ENCODE peak calls at places on chromosome 17, in eight cellular contexts. One of them, this sample, is unnamed.

GRCh38 chr17:41619162-41619933 is 5.0 kb downstream of the KRT17 start:
- DNase-seq in endodermal cell: peak
- DNase-seq in stimulated activated CD8-positive, alpha-beta memory T cell treated with anti-CD3 and anti-CD28 coated beads, Interleukin-7, amount 100 ng/mL, for 24 hours: no peak
- DNase-seq in activated CD8-positive, alpha-beta T cell treated with anti-CD3 and anti-CD28 coated beads for 36 hours: no peak
- DNase-seq in glutamatergic neuron: peak
- DNase-seq in M059J: no peak
- DNase-seq in CD14-positive monocyte: peak
- DNase-seq in NCI-H524: no peak
- DNase-seq in this sample: no peak

GRCh38 chr17:7790150-7790549 is 43.9 kb upstream of the KDM6B start:
- DNase-seq in endodermal cell: no peak
- DNase-seq in stimulated activated CD8-positive, alpha-beta memory T cell treated with anti-CD3 and anti-CD28 coated beads, Interleukin-7, amount 100 ng/mL, for 24 hours: no peak
- DNase-seq in glutamatergic neuron: no peak
- DNase-seq in M059J: no peak
- DNase-seq in CD14-positive monocyte: no peak
- DNase-seq in activated CD8-positive, alpha-beta T cell treated with anti-CD3 and anti-CD28 coated beads for 36 hours: no peak
- DNase-seq in NCI-H524: no peak
- DNase-seq in this sample: no peak

GRCh38 chr17:73644145-73645049 is at the start of gene SDK2:
- DNase-seq in NCI-H524: peak
- DNase-seq in endodermal cell: peak
- DNase-seq in stimulated activated CD8-positive, alpha-beta memory T cell treated with anti-CD3 and anti-CD28 coated beads, Interleukin-7, amount 100 ng/mL, for 24 hours: no peak
- DNase-seq in glutamatergic neuron: peak
- DNase-seq in CD14-positive monocyte: no peak
- DNase-seq in activated CD8-positive, alpha-beta T cell treated with anti-CD3 and anti-CD28 coated beads for 36 hours: no peak
- DNase-seq in M059J: no peak
- DNase-seq in this sample: no peak

GRCh38 chr17:61658183-61658582 is 67.2 kb upstream of the NACA2 start:
- DNase-seq in stimulated activated CD8-positive, alpha-beta memory T cell treated with anti-CD3 and anti-CD28 coated beads, Interleukin-7, amount 100 ng/mL, for 24 hours: no peak
- DNase-seq in endodermal cell: no peak
- DNase-seq in glutamatergic neuron: no peak
- DNase-seq in NCI-H524: no peak
- DNase-seq in M059J: no peak
- DNase-seq in CD14-positive monocyte: no peak
- DNase-seq in activated CD8-positive, alpha-beta T cell treated with anti-CD3 and anti-CD28 coated beads for 36 hours: no peak
- DNase-seq in this sample: no peak

GRCh38 chr17:80704381-80704819 is 159.8 kb downstream of the RPTOR start:
- DNase-seq in M059J: peak
- DNase-seq in stimulated activated CD8-positive, alpha-beta memory T cell treated with anti-CD3 and anti-CD28 coated beads, Interleukin-7, amount 100 ng/mL, for 24 hours: no peak
- DNase-seq in endodermal cell: no peak
- DNase-seq in NCI-H524: no peak
- DNase-seq in glutamatergic neuron: no peak
- DNase-seq in CD14-positive monocyte: no peak
- DNase-seq in activated CD8-positive, alpha-beta T cell treated with anti-CD3 and anti-CD28 coated beads for 36 hours: no peak
- DNase-seq in this sample: no peak

GRCh38 chr17:10699861-10700260 is 2.5 kb downstream of the ADPRM start:
- DNase-seq in endodermal cell: no peak
- DNase-seq in glutamatergic neuron: no peak
- DNase-seq in M059J: no peak
- DNase-seq in stimulated activated CD8-positive, alpha-beta memory T cell treated with anti-CD3 and anti-CD28 coated beads, Interleukin-7, amount 100 ng/mL, for 24 hours: no peak
- DNase-seq in NCI-H524: no peak
- DNase-seq in activated CD8-positive, alpha-beta T cell treated with anti-CD3 and anti-CD28 coated beads for 36 hours: peak
- DNase-seq in CD14-positive monocyte: no peak
- DNase-seq in this sample: no peak

GRCh38 chr17:82244413-82245140 is 15.7 kb downstream of the SLC16A3 start:
- DNase-seq in glutamatergic neuron: no peak
- DNase-seq in stimulated activated CD8-positive, alpha-beta memory T cell treated with anti-CD3 and anti-CD28 coated beads, Interleukin-7, amount 100 ng/mL, for 24 hours: no peak
- DNase-seq in M059J: no peak
- DNase-seq in CD14-positive monocyte: peak
- DNase-seq in endodermal cell: peak
- DNase-seq in NCI-H524: no peak
- DNase-seq in activated CD8-positive, alpha-beta T cell treated with anti-CD3 and anti-CD28 coated beads for 36 hours: peak
- DNase-seq in this sample: no peak

GRCh38 chr17:75811174-75811573 is 26.6 kb downstream of the UNK start:
- DNase-seq in stimulated activated CD8-positive, alpha-beta memory T cell treated with anti-CD3 and anti-CD28 coated beads, Interleukin-7, amount 100 ng/mL, for 24 hours: no peak
- DNase-seq in endodermal cell: no peak
- DNase-seq in M059J: no peak
- DNase-seq in NCI-H524: no peak
- DNase-seq in activated CD8-positive, alpha-beta T cell treated with anti-CD3 and anti-CD28 coated beads for 36 hours: no peak
- DNase-seq in CD14-positive monocyte: no peak
- DNase-seq in glutamatergic neuron: no peak
- DNase-seq in this sample: no peak

GRCh38 chr17:10623786-10624338 is 33.2 kb downstream of the MYH3 start:
- DNase-seq in M059J: no peak
- DNase-seq in glutamatergic neuron: no peak
- DNase-seq in activated CD8-positive, alpha-beta T cell treated with anti-CD3 and anti-CD28 coated beads for 36 hours: no peak
- DNase-seq in endodermal cell: no peak
- DNase-seq in stimulated activated CD8-positive, alpha-beta memory T cell treated with anti-CD3 and anti-CD28 coated beads, Interleukin-7, amount 100 ng/mL, for 24 hours: no peak
- DNase-seq in NCI-H524: no peak
- DNase-seq in CD14-positive monocyte: no peak
- DNase-seq in this sample: no peak